ENCODE peak calls at places on chromosomes 3 and 15, in ten cellular contexts. One of them, this sample, is unnamed.

GRCh38 chr3:98807565-98807964 is 44.4 kb downstream of the ST3GAL6 start:
- DNase-seq in skeletal muscle cell: no peak
- DNase-seq in NCI-H460: no peak
- DNase-seq in effector memory CD4-positive, alpha-beta T cell: no peak
- DNase-seq in GM12878: no peak
- DNase-seq in neuronal stem cell: no peak
- DNase-seq in dorsolateral prefrontal cortex: no peak
- DNase-seq in WERI-Rb-1: no peak
- DNase-seq in 8988T: no peak
- DNase-seq in LHCN-M2: no peak
- DNase-seq in this sample: no peak

GRCh38 chr15:47288794-47289193 is 428.5 kb upstream of the SEMA6D start:
- DNase-seq in dorsolateral prefrontal cortex: no peak
- DNase-seq in 8988T: no peak
- DNase-seq in LHCN-M2: no peak
- DNase-seq in effector memory CD4-positive, alpha-beta T cell: no peak
- DNase-seq in neuronal stem cell: no peak
- DNase-seq in NCI-H460: no peak
- DNase-seq in GM12878: no peak
- DNase-seq in WERI-Rb-1: peak; percentile 28
- DNase-seq in skeletal muscle cell: no peak
- DNase-seq in this sample: no peak

GRCh38 chr3:71118406-71118805 is 465.1 kb downstream of the FOXP1 start:
- DNase-seq in dorsolateral prefrontal cortex: no peak
- DNase-seq in LHCN-M2: no peak
- DNase-seq in NCI-H460: no peak
- DNase-seq in WERI-Rb-1: no peak
- DNase-seq in skeletal muscle cell: no peak
- DNase-seq in neuronal stem cell: no peak
- DNase-seq in effector memory CD4-positive, alpha-beta T cell: no peak
- DNase-seq in 8988T: no peak
- DNase-seq in GM12878: no peak
- DNase-seq in this sample: no peak

GRCh38 chr15:25635190-25635589 is 196.4 kb upstream of the UBE3A start:
- DNase-seq in effector memory CD4-positive, alpha-beta T cell: no peak
- DNase-seq in neuronal stem cell: no peak
- DNase-seq in skeletal muscle cell: no peak
- DNase-seq in 8988T: no peak
- DNase-seq in WERI-Rb-1: no peak
- DNase-seq in GM12878: no peak
- DNase-seq in LHCN-M2: no peak
- DNase-seq in NCI-H460: no peak
- DNase-seq in dorsolateral prefrontal cortex: no peak
- DNase-seq in this sample: no peak

GRCh38 chr3:134749802-134750553 is 45.1 kb upstream of the EPHB1 start:
- DNase-seq in 8988T: no peak
- DNase-seq in LHCN-M2: no peak
- DNase-seq in skeletal muscle cell: no peak
- DNase-seq in dorsolateral prefrontal cortex: no peak
- DNase-seq in NCI-H460: no peak
- DNase-seq in neuronal stem cell: no peak
- DNase-seq in effector memory CD4-positive, alpha-beta T cell: no peak
- DNase-seq in GM12878: no peak
- DNase-seq in WERI-Rb-1: peak; percentile 11
- DNase-seq in this sample: no peak

GRCh38 chr15:68337826-68338225 is 60.3 kb downstream of the FEM1B start:
- DNase-seq in NCI-H460: no peak
- DNase-seq in effector memory CD4-positive, alpha-beta T cell: no peak
- DNase-seq in GM12878: no peak
- DNase-seq in skeletal muscle cell: no peak
- DNase-seq in LHCN-M2: peak; percentile 70
- DNase-seq in 8988T: no peak
- DNase-seq in dorsolateral prefrontal cortex: no peak
- DNase-seq in neuronal stem cell: no peak
- DNase-seq in WERI-Rb-1: no peak
- DNase-seq in this sample: peak; percentile 5

GRCh38 chr3:8052599-8053185 is 448.9 kb upstream of the LMCD1 start:
- DNase-seq in effector memory CD4-positive, alpha-beta T cell: no peak
- DNase-seq in WERI-Rb-1: peak; percentile 95
- DNase-seq in dorsolateral prefrontal cortex: no peak
- DNase-seq in GM12878: no peak
- DNase-seq in 8988T: no peak
- DNase-seq in skeletal muscle cell: no peak
- DNase-seq in NCI-H460: no peak
- DNase-seq in neuronal stem cell: no peak
- DNase-seq in LHCN-M2: no peak
- DNase-seq in this sample: no peak

GRCh38 chr3:67947808-67948508 is 293.5 kb upstream of the SUCLG2 start:
- DNase-seq in effector memory CD4-positive, alpha-beta T cell: peak; percentile 18
- DNase-seq in LHCN-M2: no peak
- DNase-seq in GM12878: no peak
- DNase-seq in neuronal stem cell: peak; percentile 1
- DNase-seq in dorsolateral prefrontal cortex: no peak
- DNase-seq in NCI-H460: no peak
- DNase-seq in 8988T: no peak
- DNase-seq in WERI-Rb-1: peak; percentile 16
- DNase-seq in skeletal muscle cell: no peak
- DNase-seq in this sample: no peak

GRCh38 chr3:101042996-101043686 is 49.9 kb upstream of the ABI3BP start:
- DNase-seq in dorsolateral prefrontal cortex: no peak
- DNase-seq in LHCN-M2: peak; percentile 64
- DNase-seq in GM12878: no peak
- DNase-seq in 8988T: no peak
- DNase-seq in NCI-H460: no peak
- DNase-seq in effector memory CD4-positive, alpha-beta T cell: no peak
- DNase-seq in WERI-Rb-1: no peak
- DNase-seq in skeletal muscle cell: peak; percentile 60
- DNase-seq in neuronal stem cell: no peak
- DNase-seq in this sample: no peak

GRCh38 chr3:164752814-164753213 is 325.5 kb downstream of the SI start:
- DNase-seq in neuronal stem cell: no peak
- DNase-seq in effector memory CD4-positive, alpha-beta T cell: no peak
- DNase-seq in NCI-H460: no peak
- DNase-seq in GM12878: no peak
- DNase-seq in dorsolateral prefrontal cortex: no peak
- DNase-seq in WERI-Rb-1: no peak
- DNase-seq in skeletal muscle cell: no peak
- DNase-seq in LHCN-M2: peak; percentile 6
- DNase-seq in 8988T: no peak
- DNase-seq in this sample: no peak

GRCh38 chr15:71747128-71748083 is 62.9 kb upstream of the NR2E3 start:
- DNase-seq in neuronal stem cell: no peak
- DNase-seq in GM12878: no peak
- DNase-seq in WERI-Rb-1: no peak
- DNase-seq in effector memory CD4-positive, alpha-beta T cell: no peak
- DNase-seq in LHCN-M2: peak; percentile 94
- DNase-seq in dorsolateral prefrontal cortex: no peak
- DNase-seq in skeletal muscle cell: peak; percentile 85
- DNase-seq in 8988T: no peak
- DNase-seq in NCI-H460: peak; percentile 91
- DNase-seq in this sample: no peak

GRCh38 chr3:44886561-44886960 is 12.2 kb downstream of the TGM4 start:
- DNase-seq in dorsolateral prefrontal cortex: no peak
- DNase-seq in effector memory CD4-positive, alpha-beta T cell: no peak
- DNase-seq in NCI-H460: no peak
- DNase-seq in neuronal stem cell: no peak
- DNase-seq in GM12878: no peak
- DNase-seq in skeletal muscle cell: no peak
- DNase-seq in WERI-Rb-1: no peak
- DNase-seq in LHCN-M2: no peak
- DNase-seq in 8988T: no peak
- DNase-seq in this sample: no peak

GRCh38 chr15:98938105-98938417 is 69.5 kb downstream of the PGPEP1L start:
- DNase-seq in dorsolateral prefrontal cortex: no peak
- DNase-seq in LHCN-M2: no peak
- DNase-seq in effector memory CD4-positive, alpha-beta T cell: no peak
- DNase-seq in 8988T: no peak
- DNase-seq in NCI-H460: no peak
- DNase-seq in skeletal muscle cell: no peak
- DNase-seq in WERI-Rb-1: no peak
- DNase-seq in neuronal stem cell: no peak
- DNase-seq in GM12878: no peak
- DNase-seq in this sample: no peak

GRCh38 chr3:151903501-151903991 is 30.1 kb downstream of the SUCNR1 start:
- DNase-seq in effector memory CD4-positive, alpha-beta T cell: no peak
- DNase-seq in GM12878: no peak
- DNase-seq in neuronal stem cell: no peak
- DNase-seq in 8988T: no peak
- DNase-seq in NCI-H460: no peak
- DNase-seq in LHCN-M2: peak; percentile 46
- DNase-seq in dorsolateral prefrontal cortex: no peak
- DNase-seq in skeletal muscle cell: peak; percentile 41
- DNase-seq in WERI-Rb-1: no peak
- DNase-seq in this sample: no peak

GRCh38 chr3:178454714-178455113 is 81.5 kb upstream of the KCNMB2 start:
- DNase-seq in GM12878: no peak
- DNase-seq in skeletal muscle cell: peak; percentile 60
- DNase-seq in WERI-Rb-1: no peak
- DNase-seq in 8988T: no peak
- DNase-seq in dorsolateral prefrontal cortex: no peak
- DNase-seq in NCI-H460: no peak
- DNase-seq in LHCN-M2: peak; percentile 48
- DNase-seq in effector memory CD4-positive, alpha-beta T cell: no peak
- DNase-seq in neuronal stem cell: no peak
- DNase-seq in this sample: no peak

GRCh38 chr15:99537344-99537743 is 28.4 kb upstream of the MEF2A start:
- DNase-seq in skeletal muscle cell: no peak
- DNase-seq in 8988T: no peak
- DNase-seq in LHCN-M2: peak; percentile 23
- DNase-seq in WERI-Rb-1: no peak
- DNase-seq in NCI-H460: no peak
- DNase-seq in dorsolateral prefrontal cortex: peak; percentile 60
- DNase-seq in GM12878: no peak
- DNase-seq in effector memory CD4-positive, alpha-beta T cell: no peak
- DNase-seq in neuronal stem cell: no peak
- DNase-seq in this sample: no peak

GRCh38 chr3:184168363-184169120 is 6.1 kb upstream of the AP2M1 start:
- DNase-seq in skeletal muscle cell: no peak
- DNase-seq in WERI-Rb-1: no peak
- DNase-seq in effector memory CD4-positive, alpha-beta T cell: no peak
- DNase-seq in dorsolateral prefrontal cortex: no peak
- DNase-seq in neuronal stem cell: no peak
- DNase-seq in GM12878: no peak
- DNase-seq in 8988T: no peak
- DNase-seq in LHCN-M2: peak; percentile 81
- DNase-seq in NCI-H460: no peak
- DNase-seq in this sample: no peak

GRCh38 chr15:56805466-56806146 is 72.3 kb upstream of the ZNF280D start:
- DNase-seq in neuronal stem cell: no peak
- DNase-seq in effector memory CD4-positive, alpha-beta T cell: no peak
- DNase-seq in dorsolateral prefrontal cortex: peak; percentile 52
- DNase-seq in skeletal muscle cell: peak; percentile 71
- DNase-seq in GM12878: no peak
- DNase-seq in WERI-Rb-1: no peak
- DNase-seq in NCI-H460: peak; percentile 75
- DNase-seq in LHCN-M2: peak; percentile 93
- DNase-seq in 8988T: no peak
- DNase-seq in this sample: no peak

This sample was measured in stimulated activated naive B cell treated with anti-CD40 and anti-IgM and Interleukin-4, amounts not matched to agents 10 μg/mL and 1 μg/mL and 100 μg/mL, for 72 hours.